ENCODE peak calls at places on chromosomes 7 and 10, in seven cellular contexts. T is RPMI8226; K is pulmonary artery endothelial cell; Q is activated gamma-delta T cell treated with anti-CD3 and anti-CD28 coated beads, Interleukin-2, amount 50 U/mL, for 16 hours; D is dorsolateral prefrontal cortex; M is NCI-H1105 treated with DMSO at 0.1 percent for 48 hours; Z is HEK293T. F is an unnamed sample.

GRCh38 chr10:105398202-105398601 is 757.1 kb downstream of the SORCS3 start:
- DNase-seq in M (no peak), K (no peak), T (no peak), D (no peak), Q (no peak), Z (no peak), F (no peak)

GRCh38 chr7:1961776-1962276 is 270.9 kb downstream of the MAD1L1 start:
- DNase-seq in Q (peak; percentile 39), K (no peak), M (no peak), D (no peak), Z (no peak), T (no peak), F (peak; percentile 84)

GRCh38 chr10:50526185-50526584 is 97.6 kb downstream of the SGMS1 start:
- DNase-seq in Q (no peak), K (no peak), D (no peak), Z (no peak), M (no peak), T (no peak), F (no peak)

GRCh38 chr7:55966851-55967250 is 2.5 kb downstream of the NIPSNAP2 start:
- DNase-seq in M (no peak), Z (no peak), K (no peak), D (no peak), Q (no peak), T (no peak), F (no peak)

GRCh38 chr10:125734148-125734547 is 14.6 kb downstream of the EDRF1 start:
- DNase-seq in Q (no peak), T (no peak), D (no peak), M (no peak), Z (no peak), K (no peak), F (no peak)

GRCh38 chr10:14553434-14553833 is 221.3 kb downstream of the FAM107B start:
- DNase-seq in T (no peak), Z (no peak), K (no peak), M (no peak), D (no peak), Q (no peak), F (no peak)

GRCh38 chr7:45601094-45601493 is 26.9 kb downstream of the ADCY1 start:
- DNase-seq in Q (no peak), D (no peak), T (no peak), M (no peak), Z (no peak), K (no peak), F (no peak)

GRCh38 chr10:24349379-24350110 is 140.6 kb downstream of the KIAA1217 start:
- DNase-seq in Q (no peak), K (no peak), Z (no peak), T (no peak), D (no peak), M (no peak), F (no peak)

GRCh38 chr10:94125856-94126255 is 132.1 kb downstream of the PLCE1 start:
- DNase-seq in K (no peak), M (no peak), Z (no peak), D (no peak), T (no peak), Q (no peak), F (no peak)

GRCh38 chr10:34495938-34496337 is 319.2 kb downstream of the PARD3 start:
- DNase-seq in M (no peak), T (peak; percentile 4), Q (no peak), D (no peak), K (no peak), Z (no peak), F (no peak)

GRCh38 chr7:43803865-43804264 is 45.4 kb downstream of the BLVRA start:
- DNase-seq in Q (no peak), K (no peak), M (no peak), T (no peak), D (no peak), Z (no peak), F (no peak)

GRCh38 chr10:96225119-96225518 is 46.2 kb downstream of the BLNK start:
- DNase-seq in K (no peak), T (no peak), D (no peak), Q (no peak), Z (no peak), M (no peak), F (peak; percentile 29)

GRCh38 chr7:108330237-108330636 is 126.0 kb downstream of the NRCAM start:
- DNase-seq in M (no peak), K (no peak), Q (no peak), Z (no peak), D (no peak), T (no peak), F (no peak)

GRCh38 chr10:14578060-14578952 is 196.4 kb downstream of the FAM107B start:
- DNase-seq in T (no peak), Q (no peak), K (peak; percentile 99), M (no peak), D (no peak), Z (no peak), F (no peak)

GRCh38 chr7:127792528-127793342 is 140.7 kb downstream of the SND1 start:
- DNase-seq in K (no peak), M (peak; percentile 6), T (peak; percentile 64), Z (peak; percentile 44), D (no peak), Q (no peak), F (peak; percentile 11)

GRCh38 chr10:79069325-79070090 is 742 bp downstream of the ZMIZ1 start:
- DNase-seq in Z (peak; percentile 53), M (no peak), Q (no peak), K (no peak), D (no peak), T (peak; percentile 43), F (no peak)

GRCh38 chr7:44138698-44139097 is 2.4 kb downstream of the MYL7 start:
- DNase-seq in M (no peak), K (no peak), T (peak; percentile 61), D (no peak), Z (no peak), Q (no peak), F (no peak)

GRCh38 chr7:5677538-5678294 is 103.7 kb downstream of the RNF216 start:
- DNase-seq in M (peak; percentile 35), Z (peak; percentile 65), Q (no peak), D (peak; percentile 63), T (peak; percentile 55), K (peak; percentile 62), F (no peak)

GRCh38 chr7:130379019-130379418 is 1.3 kb upstream of the CPA1 start:
- DNase-seq in M (no peak), K (no peak), D (no peak), T (no peak), Z (no peak), Q (no peak), F (no peak)

GRCh38 chr7:84506151-84506550 is 311.6 kb upstream of the SEMA3A start:
- DNase-seq in Q (no peak), Z (no peak), M (no peak), K (no peak), T (no peak), D (no peak), F (no peak)

GRCh38 chr7:27251513-27252306 is 9.1 kb downstream of the EVX1 start:
- DNase-seq in Z (no peak), D (no peak), T (no peak), Q (no peak), M (no peak), K (no peak), F (no peak)

GRCh38 chr7:16811555-16811954 is 6.8 kb upstream of the AGR2 start:
- DNase-seq in D (no peak), Q (no peak), M (no peak), K (no peak), Z (no peak), T (no peak), F (no peak)

GRCh38 chr10:120085386-120085785 is 192.9 kb downstream of the SEC23IP start:
- DNase-seq in Z (no peak), M (no peak), D (no peak), K (no peak), T (no peak), Q (no peak), F (no peak)

GRCh38 chr10:44706745-44707144 is 204.4 kb upstream of the TMEM72 start:
- DNase-seq in Q (no peak), D (no peak), Z (no peak), M (no peak), K (no peak), T (no peak), F (no peak)

GRCh38 chr10:31124852-31125251 is 93.2 kb upstream of the ZNF438 start:
- DNase-seq in Q (no peak), T (no peak), K (no peak), M (no peak), Z (no peak), D (no peak), F (no peak)

GRCh38 chr10:62733654-62734293 is 70.7 kb upstream of the ADO start:
- DNase-seq in Q (no peak), T (no peak), K (no peak), D (no peak), Z (no peak), M (no peak), F (no peak)

F was measured in Jurkat, Clone E6-1.